ENCODE peak calls at places on chromosomes 12 and 14, in eight cellular contexts. Z is mammary epithelial cell, Y is adrenal gland, I is astrocyte of the cerebellum, H is fibroblast of lung, P is NB4, X is stomach, C is K562. D is an unnamed sample.

GRCh38 chr14:102182190-102182589 is 42.5 kb downstream of the WDR20 start:
- DNase-seq in Y (no peak), C (no peak), I (peak), H (peak), Z (peak), P (peak), X (no peak), D (no peak)

GRCh38 chr12:109871678-109872314 is 8.5 kb downstream of the GLTP start:
- DNase-seq in P (no peak), Y (no peak), I (no peak), Z (no peak), C (no peak), X (peak), H (no peak), D (no peak)

GRCh38 chr12:81450920-81451739 is 308.0 kb downstream of the PPFIA2 start:
- DNase-seq in C (peak), I (peak), H (peak), Z (peak), X (no peak), Y (peak), P (peak), D (peak)

GRCh38 chr14:95039259-95039992 is 117.9 kb downstream of the DICER1 start:
- DNase-seq in Z (no peak), H (no peak), Y (no peak), X (peak), P (no peak), I (no peak), C (no peak), D (no peak)

GRCh38 chr12:65720136-65720535 is 104.1 kb upstream of the HMGA2 start:
- DNase-seq in X (no peak), C (no peak), H (no peak), Y (no peak), I (no peak), P (no peak), Z (peak), D (no peak)

GRCh38 chr14:68784298-68784910 is 8.5 kb downstream of the ZFP36L1 start:
- DNase-seq in I (no peak), X (peak), P (no peak), H (peak), Y (no peak), C (no peak), Z (no peak), D (no peak)

GRCh38 chr12:60394680-60395079 is 798.9 kb downstream of the SLC16A7 start:
- DNase-seq in X (no peak), H (peak), P (peak), Z (peak), I (peak), Y (no peak), C (no peak), D (no peak)

GRCh38 chr14:88490168-88490567 is 64.6 kb downstream of the PTPN21 start:
- DNase-seq in P (no peak), C (no peak), I (no peak), Y (no peak), Z (no peak), X (no peak), H (no peak), D (no peak)

GRCh38 chr14:55434805-55435174 is 5.6 kb downstream of the TBPL2 start:
- DNase-seq in C (no peak), I (no peak), Z (no peak), P (no peak), Y (no peak), H (no peak), X (no peak), D (no peak)

GRCh38 chr12:52837781-52838736 is 3.9 kb upstream of the KRT79 start:
- DNase-seq in P (peak), Z (no peak), H (no peak), I (no peak), X (no peak), Y (no peak), C (no peak), D (no peak)

GRCh38 chr12:46133751-46134150 is 135.1 kb downstream of the SLC38A1 start:
- DNase-seq in X (no peak), Z (no peak), I (no peak), Y (no peak), H (no peak), C (no peak), P (no peak), D (no peak)
- H3K4me3 ChIP-seq in X (no peak), Z (no peak), I (no peak), Y (no peak), H (no peak), C (no peak), P (no peak), D (no peak)

DNA sequence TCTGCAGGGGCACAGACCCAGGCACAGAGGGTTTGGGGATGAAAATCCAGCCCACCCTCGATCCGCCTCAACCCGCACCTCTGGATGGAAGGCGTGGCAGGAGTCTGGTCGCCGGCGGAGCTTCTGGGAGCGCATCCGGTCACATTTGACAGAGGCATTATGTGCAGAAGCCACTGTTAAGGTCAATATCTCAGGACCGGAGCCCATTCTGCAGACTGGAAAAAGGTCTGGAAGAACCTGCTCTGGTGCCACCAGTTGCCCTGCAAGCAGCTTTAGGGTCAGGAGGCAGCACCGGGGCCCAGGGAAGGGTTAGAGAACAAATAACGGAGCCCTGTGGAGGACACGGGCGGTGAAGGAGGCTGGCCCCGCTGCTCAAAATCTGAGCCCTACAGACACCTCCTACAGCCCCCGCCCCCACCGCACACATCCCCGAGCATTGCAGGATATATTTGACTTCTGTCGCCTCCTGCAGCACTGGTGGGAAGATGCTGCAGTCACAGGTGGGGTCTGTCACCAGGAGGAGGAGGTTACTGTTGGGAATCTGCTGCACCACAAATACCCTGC is 25.1 kb upstream of the LRTM2 start:
- DNase-seq in Z (no peak), I (no peak), Y (no peak), X (no peak), P (no peak), C (no peak), H (no peak), D (no peak)
- H3K4me3 ChIP-seq in Z (no peak), I (no peak), Y (no peak), X (peak), P (no peak), C (no peak), H (no peak), D (no peak)

DNA sequence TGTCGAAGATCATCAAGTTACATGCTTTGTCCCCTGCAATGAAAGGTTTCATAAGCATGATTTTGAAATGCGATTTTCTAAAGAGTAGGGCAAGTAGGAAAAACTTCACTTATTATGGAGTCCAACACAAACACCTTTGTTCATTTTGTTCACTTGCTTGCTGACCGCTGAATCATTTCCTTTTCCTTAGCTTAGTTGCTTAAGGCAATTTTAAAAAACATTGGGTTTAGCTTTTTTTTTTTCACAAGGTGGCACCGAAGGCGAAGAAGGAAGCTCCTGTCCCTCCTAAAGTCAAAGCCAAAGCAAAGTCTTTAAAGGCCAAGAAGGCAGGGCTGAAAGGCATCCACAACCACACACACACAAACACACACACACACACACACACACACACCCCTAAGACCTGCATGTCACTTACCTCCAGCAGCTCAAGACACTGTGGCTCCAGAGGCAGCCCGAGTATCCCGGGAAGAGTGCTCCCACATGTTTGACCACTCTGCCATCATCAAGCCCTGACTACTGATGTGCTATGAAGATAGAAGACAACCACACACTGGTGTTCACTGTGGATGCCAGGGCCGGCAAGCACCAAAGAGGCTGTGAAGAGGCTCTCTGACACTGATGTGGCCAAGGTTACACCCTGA is 11.4 kb downstream of the MANSC1 start:
- DNase-seq in P (peak), C (no peak), H (no peak), I (no peak), X (no peak), Z (peak), Y (no peak), D (no peak)
- H3K4me3 ChIP-seq in P (no peak), C (no peak), H (no peak), I (no peak), X (no peak), Z (peak), Y (no peak), D (no peak)

GRCh38 chr12:124475295-124476010 is 92.0 kb downstream of the NCOR2 start:
- DNase-seq in H (no peak), I (no peak), Y (peak), P (no peak), Z (no peak), X (no peak), C (no peak), D (no peak)
- H3K4me3 ChIP-seq in H (no peak), I (no peak), Y (no peak), P (no peak), Z (no peak), X (no peak), C (no peak), D (no peak)

GRCh38 chr12:82832091-82832490 is 145.4 kb downstream of the TMTC2 start:
- DNase-seq in C (no peak), Z (no peak), P (peak), X (no peak), Y (no peak), H (no peak), I (no peak), D (no peak)

GRCh38 chr12:82838123-82838522 is 151.4 kb downstream of the TMTC2 start:
- DNase-seq in H (peak), X (no peak), Y (no peak), I (no peak), C (no peak), P (no peak), Z (no peak), D (peak)

GRCh38 chr12:82835217-82835616 is 148.5 kb downstream of the TMTC2 start:
- DNase-seq in Y (peak), X (no peak), Z (peak), H (peak), I (no peak), C (no peak), P (no peak), D (no peak)

GRCh38 chr12:82833461-82833860 is 146.8 kb downstream of the TMTC2 start:
- DNase-seq in X (no peak), C (no peak), I (no peak), P (no peak), Y (no peak), H (no peak), Z (no peak), D (no peak)

DNA sequence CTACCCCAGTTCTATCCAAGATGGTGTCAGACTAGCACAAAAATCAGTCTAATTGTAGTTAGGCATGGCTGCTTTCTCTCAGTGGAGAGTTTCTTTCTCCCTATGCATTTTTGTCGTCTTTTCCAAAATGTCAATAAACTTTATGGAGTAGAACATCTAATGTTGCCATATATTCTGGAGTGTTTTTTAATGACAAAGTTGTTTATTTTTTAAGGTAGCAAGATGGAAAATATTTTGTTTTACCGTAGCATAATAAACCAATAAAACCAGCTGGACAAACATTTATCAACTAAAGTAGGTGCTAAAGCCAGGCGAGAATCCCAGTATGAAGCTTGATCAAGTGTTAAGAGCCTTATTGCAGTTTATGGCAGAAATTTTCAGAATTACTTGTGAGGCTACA is 146.3 kb downstream of the TMTC2 start:
- DNase-seq in P (no peak), I (no peak), X (no peak), H (no peak), Z (no peak), Y (no peak), C (no peak), D (no peak)
- H3K4me3 ChIP-seq in P (no peak), I (no peak), X (no peak), H (no peak), Z (no peak), Y (no peak), C (no peak), D (no peak)

D was measured in HAP-1.